ENCODE peak calls at places on chromosomes 5 and 9, in eight cellular contexts. Q is trophoblast cell, W is cardiac fibroblast, K is astrocyte of the cerebellum, G is anterior cingulate cortex, V is ovary, P is adrenal gland, O is HuH-7.5. E is an unnamed sample.

GRCh38 chr5:82793808-82794419 is 283.3 kb downstream of the TMEM167A start:
- DNase-seq in W (peak; percentile 62), Q (peak; percentile 7), G (no peak), K (no peak), O (no peak), V (no peak), P (peak; percentile 22), E (no peak)

GRCh38 chr5:96322217-96322616 is 110.8 kb downstream of the PCSK1 start:
- DNase-seq in W (no peak), P (no peak), V (no peak), O (no peak), Q (no peak), K (no peak), G (no peak), E (no peak)

GRCh38 chr9:112751059-112751795 is 667 bp downstream of the SNX30 start:
- DNase-seq in W (peak; percentile 65), P (peak; percentile 53), O (peak; percentile 85), V (peak; percentile 58), Q (no peak), K (peak; percentile 73), G (no peak), E (peak; percentile 83)

GRCh38 chr9:68780735-68781134 is 75.7 kb downstream of the PIP5K1B start:
- DNase-seq in O (no peak), P (no peak), Q (no peak), V (no peak), G (no peak), W (no peak), K (no peak), E (no peak)

GRCh38 chr5:139131062-139131856 is 66.9 kb downstream of the SIL1 start:
- DNase-seq in P (peak; percentile 83), W (no peak), V (peak; percentile 69), K (no peak), G (peak; percentile 27), Q (no peak), O (no peak), E (no peak)

GRCh38 chr5:23476580-23476979 is 30.8 kb upstream of the PRDM9 start:
- DNase-seq in P (no peak), W (no peak), K (no peak), V (no peak), O (no peak), G (no peak), Q (no peak), E (no peak)

GRCh38 chr9:21559402-21560280 is 77.5 kb upstream of the IFNE start:
- DNase-seq in K (peak; percentile 43), V (peak; percentile 24), G (no peak), P (no peak), O (peak; percentile 8), W (peak; percentile 69), Q (peak; percentile 14), E (peak; percentile 71)

GRCh38 chr9:128275198-128276007 is at the start of gene GOLGA2:
- DNase-seq in G (no peak), P (peak; percentile 40), Q (no peak), K (no peak), O (peak; percentile 66), W (peak; percentile 59), V (peak; percentile 73), E (no peak)

GRCh38 chr9:11779971-11780370 is 913.2 kb upstream of the TYRP1 start:
- DNase-seq in K (no peak), P (no peak), G (no peak), Q (no peak), O (no peak), W (no peak), V (no peak), E (no peak)

GRCh38 chr9:34553511-34554021 is 30.8 kb upstream of the ENHO start:
- DNase-seq in G (no peak), P (no peak), Q (no peak), W (no peak), K (no peak), O (no peak), V (no peak), E (peak; percentile 52)

GRCh38 chr5:84383816-84384603 is 670 bp downstream of the EDIL3 start:
- DNase-seq in O (no peak), W (peak; percentile 72), V (peak; percentile 19), Q (no peak), P (peak; percentile 31), G (no peak), K (no peak), E (peak; percentile 69)

GRCh38 chr5:150131461-150131860 is 24.2 kb downstream of the PDGFRB start:
- DNase-seq in W (no peak), V (no peak), P (no peak), Q (no peak), O (no peak), K (no peak), G (no peak), E (no peak)

GRCh38 chr5:143402464-143403356 is 776 bp downstream of the NR3C1 start:
- DNase-seq in P (peak; percentile 79), K (peak; percentile 12), G (no peak), Q (peak; percentile 32), V (peak; percentile 70), W (peak; percentile 65), O (peak; percentile 25), E (peak; percentile 84)

GRCh38 chr9:124399323-124399962 is 15.8 kb downstream of the PSMB7 start:
- DNase-seq in P (no peak), W (peak; percentile 45), K (no peak), G (no peak), O (no peak), Q (no peak), V (no peak), E (no peak)

GRCh38 chr9:2597483-2597882 is 24.1 kb upstream of the VLDLR start:
- DNase-seq in G (no peak), W (peak; percentile 17), O (no peak), K (no peak), Q (no peak), V (no peak), P (no peak), E (no peak)

GRCh38 chr5:40780858-40781257 is 17.3 kb downstream of the PRKAA1 start:
- DNase-seq in W (no peak), G (no peak), O (no peak), P (no peak), V (no peak), K (no peak), Q (no peak), E (no peak)

GRCh38 chr5:80227979-80228596 is 27.8 kb downstream of the SERINC5 start:
- DNase-seq in G (no peak), P (no peak), Q (no peak), V (no peak), O (no peak), W (no peak), K (no peak), E (no peak)

GRCh38 chr5:125043781-125044391 is 297.4 kb upstream of the ZNF608 start:
- DNase-seq in P (peak; percentile 93), V (peak; percentile 23), W (peak; percentile 67), K (peak; percentile 82), Q (peak; percentile 51), O (peak; percentile 20), G (no peak), E (peak; percentile 62)

GRCh38 chr5:181053760-181054122 is 13.7 kb downstream of the BTNL9 start:
- DNase-seq in P (peak; percentile 36), G (no peak), O (no peak), Q (no peak), W (no peak), K (no peak), V (no peak), E (no peak)

GRCh38 chr5:4156889-4157288 is 561.3 kb downstream of the IRX1 start:
- DNase-seq in Q (no peak), V (no peak), W (peak; percentile 12), K (no peak), P (no peak), O (no peak), G (no peak), E (no peak)

GRCh38 chr5:55634866-55635265 is 77.3 kb downstream of the SLC38A9 start:
- DNase-seq in W (no peak), K (no peak), G (no peak), P (no peak), V (no peak), Q (no peak), O (no peak), E (no peak)

GRCh38 chr5:95448836-95449235 is 57.7 kb downstream of the FAM81B start:
- DNase-seq in Q (no peak), W (no peak), O (no peak), P (no peak), K (no peak), G (no peak), V (no peak), E (no peak)

GRCh38 chr9:86075132-86075807 is 24.1 kb downstream of the GOLM1 start:
- DNase-seq in O (no peak), W (no peak), V (no peak), K (peak; percentile 40), G (no peak), Q (no peak), P (no peak), E (no peak)

GRCh38 chr9:2208465-2208864 is 193.3 kb downstream of the SMARCA2 start:
- DNase-seq in V (no peak), O (no peak), P (no peak), G (no peak), Q (peak; percentile 86), K (no peak), W (no peak), E (no peak)

GRCh38 chr5:107204413-107204812 is 466.3 kb downstream of the EFNA5 start:
- DNase-seq in W (no peak), V (no peak), G (no peak), O (no peak), P (no peak), K (no peak), Q (no peak), E (no peak)

GRCh38 chr5:179953934-179954833 is 46.5 kb upstream of the TBC1D9B start:
- DNase-seq in O (no peak), Q (no peak), G (no peak), K (no peak), V (no peak), W (peak; percentile 9), P (no peak), E (no peak)

GRCh38 chr5:32909207-32909606 is 198.1 kb downstream of the NPR3 start:
- DNase-seq in G (no peak), O (no peak), Q (no peak), V (no peak), P (no peak), K (peak; percentile 18), W (peak; percentile 20), E (no peak)

GRCh38 chr5:177403194-177403825 is 2.8 kb upstream of the PFN3 start:
- DNase-seq in G (no peak), O (no peak), Q (peak; percentile 24), W (no peak), V (no peak), K (no peak), P (no peak), E (no peak)

GRCh38 chr5:172832383-172833315 is 1.4 kb upstream of the ERGIC1 start:
- DNase-seq in P (peak; percentile 86), V (no peak), O (no peak), Q (no peak), W (no peak), K (no peak), G (no peak), E (no peak)

GRCh38 chr5:159819671-159820411 is 96.4 kb upstream of the ADRA1B start:
- DNase-seq in Q (peak; percentile 28), W (peak; percentile 86), V (no peak), P (peak; percentile 45), G (no peak), O (no peak), K (no peak), E (peak; percentile 73)

GRCh38 chr5:132003170-132003744 is 8.2 kb downstream of the ACSL6 start:
- DNase-seq in O (no peak), K (peak; percentile 11), W (no peak), Q (no peak), P (peak; percentile 89), V (no peak), G (peak; percentile 97), E (peak; percentile 57)

GRCh38 chr5:23525751-23526150 is 18.3 kb downstream of the PRDM9 start:
- DNase-seq in P (no peak), W (no peak), V (no peak), G (no peak), K (no peak), O (no peak), Q (peak; percentile 60), E (no peak)

GRCh38 chr9:95513722-95514121 is 3.0 kb downstream of the PTCH1 start:
- DNase-seq in K (no peak), V (no peak), O (no peak), W (no peak), Q (no peak), P (no peak), G (no peak), E (no peak)

E was measured in upper lobe of right lung.